ENCODE peak calls at places on chromosomes 1 and 21, in ten cellular contexts. One of them, this sample, is unnamed.

GRCh38 chr1:33347650-33347992 is 26.7 kb upstream of the A3GALT2 start:
- DNase-seq in suprapubic skin: no peak
- DNase-seq in Peyer's patch: peak; percentile 61
- DNase-seq in ovary: peak; percentile 63
- DNase-seq in breast epithelium: no peak
- DNase-seq in heart left ventricle: no peak
- DNase-seq in IMR-90: peak; percentile 27
- DNase-seq in sigmoid colon: peak; percentile 85
- DNase-seq in A549: peak; percentile 28
- DNase-seq in adrenal gland: peak; percentile 40
- DNase-seq in this sample: no peak

GRCh38 chr21:14358775-14359174 is 24.2 kb downstream of the HSPA13 start:
- DNase-seq in adrenal gland: no peak
- DNase-seq in heart left ventricle: no peak
- DNase-seq in Peyer's patch: no peak
- DNase-seq in IMR-90: no peak
- DNase-seq in suprapubic skin: no peak
- DNase-seq in breast epithelium: no peak
- DNase-seq in A549: no peak
- DNase-seq in sigmoid colon: no peak
- DNase-seq in ovary: no peak
- DNase-seq in this sample: no peak

GRCh38 chr1:172394167-172394751 is 26.2 kb upstream of the C1orf105 start:
- DNase-seq in A549: peak; percentile 34
- DNase-seq in suprapubic skin: no peak
- DNase-seq in sigmoid colon: peak; percentile 67
- DNase-seq in ovary: no peak
- DNase-seq in adrenal gland: peak; percentile 44
- DNase-seq in IMR-90: peak; percentile 22
- DNase-seq in Peyer's patch: peak; percentile 85
- DNase-seq in breast epithelium: no peak
- DNase-seq in heart left ventricle: no peak
- DNase-seq in this sample: no peak

GRCh38 chr1:76262591-76262990 is 188.0 kb downstream of the ST6GALNAC3 start:
- DNase-seq in adrenal gland: no peak
- DNase-seq in breast epithelium: no peak
- DNase-seq in suprapubic skin: no peak
- DNase-seq in heart left ventricle: no peak
- DNase-seq in A549: no peak
- DNase-seq in IMR-90: no peak
- DNase-seq in sigmoid colon: no peak
- DNase-seq in ovary: no peak
- DNase-seq in Peyer's patch: no peak
- DNase-seq in this sample: no peak

GRCh38 chr1:17090844-17091243 is 28.4 kb downstream of the PADI2 start:
- DNase-seq in adrenal gland: no peak
- DNase-seq in suprapubic skin: no peak
- DNase-seq in sigmoid colon: no peak
- DNase-seq in heart left ventricle: no peak
- DNase-seq in A549: no peak
- DNase-seq in IMR-90: no peak
- DNase-seq in Peyer's patch: no peak
- DNase-seq in breast epithelium: no peak
- DNase-seq in ovary: no peak
- DNase-seq in this sample: no peak

GRCh38 chr1:219163401-219163954 is 10.2 kb upstream of the LYPLAL1 start:
- DNase-seq in IMR-90: no peak
- DNase-seq in adrenal gland: no peak
- DNase-seq in sigmoid colon: no peak
- DNase-seq in A549: no peak
- DNase-seq in ovary: no peak
- DNase-seq in Peyer's patch: no peak
- DNase-seq in suprapubic skin: no peak
- DNase-seq in breast epithelium: no peak
- DNase-seq in heart left ventricle: no peak
- DNase-seq in this sample: no peak

GRCh38 chr1:154851392-154852177 is 18.5 kb downstream of the KCNN3 start:
- DNase-seq in adrenal gland: no peak
- DNase-seq in Peyer's patch: no peak
- DNase-seq in sigmoid colon: peak; percentile 87
- DNase-seq in suprapubic skin: no peak
- DNase-seq in ovary: no peak
- DNase-seq in A549: no peak
- DNase-seq in heart left ventricle: no peak
- DNase-seq in breast epithelium: no peak
- DNase-seq in IMR-90: no peak
- DNase-seq in this sample: no peak

GRCh38 chr1:101260531-101260930 is 23.7 kb downstream of the S1PR1 start:
- DNase-seq in IMR-90: peak; percentile 8
- DNase-seq in breast epithelium: no peak
- DNase-seq in adrenal gland: no peak
- DNase-seq in Peyer's patch: no peak
- DNase-seq in A549: no peak
- DNase-seq in heart left ventricle: no peak
- DNase-seq in sigmoid colon: no peak
- DNase-seq in suprapubic skin: no peak
- DNase-seq in ovary: no peak
- DNase-seq in this sample: no peak

GRCh38 chr1:34779962-34780361 is 1.1 kb upstream of the GJB3 start:
- DNase-seq in suprapubic skin: peak; percentile 55
- DNase-seq in breast epithelium: no peak
- DNase-seq in A549: no peak
- DNase-seq in sigmoid colon: peak; percentile 12
- DNase-seq in IMR-90: no peak
- DNase-seq in ovary: no peak
- DNase-seq in heart left ventricle: no peak
- DNase-seq in Peyer's patch: no peak
- DNase-seq in adrenal gland: no peak
- DNase-seq in this sample: no peak

GRCh38 chr1:175628548-175629317 is 114.7 kb downstream of the TNR start:
- DNase-seq in sigmoid colon: no peak
- DNase-seq in suprapubic skin: no peak
- DNase-seq in A549: no peak
- DNase-seq in Peyer's patch: peak; percentile 50
- DNase-seq in heart left ventricle: peak; percentile 75
- DNase-seq in IMR-90: no peak
- DNase-seq in ovary: no peak
- DNase-seq in adrenal gland: peak; percentile 13
- DNase-seq in breast epithelium: no peak
- DNase-seq in this sample: peak; percentile 6

GRCh38 chr1:153422450-153423068 is 6.2 kb downstream of the S100A7A start:
- DNase-seq in heart left ventricle: peak; percentile 76
- DNase-seq in sigmoid colon: no peak
- DNase-seq in ovary: peak; percentile 48
- DNase-seq in adrenal gland: peak; percentile 80
- DNase-seq in IMR-90: peak; percentile 64
- DNase-seq in A549: peak; percentile 48
- DNase-seq in breast epithelium: no peak
- DNase-seq in suprapubic skin: no peak
- DNase-seq in Peyer's patch: peak; percentile 81
- DNase-seq in this sample: peak; percentile 23

GRCh38 chr1:13513885-13514546 is at the start of gene LRRC38:
- DNase-seq in sigmoid colon: no peak
- DNase-seq in breast epithelium: no peak
- DNase-seq in heart left ventricle: peak; percentile 60
- DNase-seq in A549: no peak
- DNase-seq in ovary: no peak
- DNase-seq in suprapubic skin: no peak
- DNase-seq in IMR-90: no peak
- DNase-seq in adrenal gland: peak; percentile 61
- DNase-seq in Peyer's patch: no peak
- DNase-seq in this sample: peak; percentile 87
- TF ChIP-seq CTCF in sigmoid colon: no peak
- TF ChIP-seq CTCF in breast epithelium: no peak
- TF ChIP-seq CTCF in heart left ventricle: peak; percentile 24
- TF ChIP-seq CTCF in A549: no peak
- TF ChIP-seq CTCF in ovary: no peak
- TF ChIP-seq CTCF in suprapubic skin: no peak
- TF ChIP-seq CTCF in IMR-90: no peak
- TF ChIP-seq CTCF in adrenal gland: no peak
- TF ChIP-seq CTCF in Peyer's patch: no peak
- TF ChIP-seq CTCF in this sample: no peak

DNA sequence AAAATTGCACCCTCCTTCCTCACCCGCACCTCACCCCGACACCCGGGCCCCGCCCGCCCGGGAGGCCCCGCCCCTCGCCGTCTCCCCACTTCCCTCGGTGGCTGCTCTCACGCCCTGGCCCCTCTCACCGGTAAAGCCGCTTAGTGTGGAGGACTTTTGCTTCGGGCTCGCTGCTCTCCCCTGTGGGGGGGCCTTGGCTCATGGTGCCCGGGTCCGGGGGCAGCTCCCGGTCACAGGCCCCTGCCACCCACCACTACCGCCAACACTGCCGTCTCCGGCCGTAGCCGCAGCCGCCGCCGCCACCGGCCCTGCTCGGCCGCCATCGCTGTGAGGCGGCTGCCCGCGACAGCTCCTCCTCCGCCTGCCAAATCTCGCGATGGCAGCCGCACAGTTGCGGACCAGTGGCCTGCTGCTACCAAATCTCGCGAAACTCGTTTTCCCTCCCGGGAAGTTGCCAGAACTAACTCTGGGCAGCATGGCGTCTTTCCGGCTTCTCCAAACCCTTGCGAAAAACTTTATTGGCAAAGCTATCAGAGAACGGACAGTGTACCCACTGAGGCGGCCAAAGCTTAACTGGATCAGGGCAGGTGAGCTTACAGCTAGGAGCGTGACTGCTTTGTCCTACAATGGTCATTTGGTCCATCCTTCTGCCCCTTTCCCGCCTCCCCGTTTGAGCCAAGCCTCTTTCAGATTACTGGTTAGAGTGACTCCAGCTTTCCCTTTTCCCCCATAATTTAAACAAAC is at the start of gene SMG5:
- DNase-seq in breast epithelium: peak; percentile 96
- DNase-seq in IMR-90: peak; percentile 99
- DNase-seq in heart left ventricle: peak; percentile 98
- DNase-seq in A549: peak; percentile 98
- DNase-seq in adrenal gland: peak; percentile 98
- DNase-seq in suprapubic skin: peak; percentile 97
- DNase-seq in sigmoid colon: peak; percentile 99
- DNase-seq in ovary: peak; percentile 98
- DNase-seq in Peyer's patch: peak; percentile 98
- DNase-seq in this sample: peak; percentile 97
- TF ChIP-seq POLR2A in breast epithelium: peak; percentile 83
- TF ChIP-seq POLR2A in IMR-90: peak; percentile 97
- TF ChIP-seq POLR2A in heart left ventricle: peak; percentile 59
- TF ChIP-seq POLR2A in A549: peak; percentile 93
- TF ChIP-seq POLR2A in adrenal gland: peak; percentile 88
- TF ChIP-seq POLR2A in suprapubic skin: peak; percentile 79
- TF ChIP-seq POLR2A in sigmoid colon: peak; percentile 61
- TF ChIP-seq POLR2A in ovary: peak; percentile 68
- TF ChIP-seq POLR2A in Peyer's patch: peak; percentile 91
- TF ChIP-seq POLR2A in this sample: peak; percentile 95

GRCh38 chr1:243244420-243244819 is 10.7 kb downstream of the CEP170 start:
- DNase-seq in heart left ventricle: no peak
- DNase-seq in suprapubic skin: no peak
- DNase-seq in ovary: no peak
- DNase-seq in Peyer's patch: no peak
- DNase-seq in IMR-90: no peak
- DNase-seq in adrenal gland: no peak
- DNase-seq in sigmoid colon: no peak
- DNase-seq in A549: no peak
- DNase-seq in breast epithelium: no peak
- DNase-seq in this sample: no peak

GRCh38 chr1:243250102-243250501 is 5.0 kb downstream of the CEP170 start:
- DNase-seq in heart left ventricle: no peak
- DNase-seq in A549: no peak
- DNase-seq in IMR-90: no peak
- DNase-seq in Peyer's patch: no peak
- DNase-seq in suprapubic skin: no peak
- DNase-seq in breast epithelium: no peak
- DNase-seq in ovary: no peak
- DNase-seq in sigmoid colon: no peak
- DNase-seq in adrenal gland: no peak
- DNase-seq in this sample: no peak

GRCh38 chr1:243249214-243249613 is 5.9 kb downstream of the CEP170 start:
- DNase-seq in A549: no peak
- DNase-seq in sigmoid colon: no peak
- DNase-seq in suprapubic skin: no peak
- DNase-seq in IMR-90: no peak
- DNase-seq in ovary: no peak
- DNase-seq in Peyer's patch: no peak
- DNase-seq in adrenal gland: no peak
- DNase-seq in heart left ventricle: no peak
- DNase-seq in breast epithelium: no peak
- DNase-seq in this sample: no peak

GRCh38 chr1:243247901-243248300 is 7.2 kb downstream of the CEP170 start:
- DNase-seq in adrenal gland: no peak
- DNase-seq in A549: no peak
- DNase-seq in IMR-90: no peak
- DNase-seq in Peyer's patch: no peak
- DNase-seq in ovary: no peak
- DNase-seq in suprapubic skin: no peak
- DNase-seq in breast epithelium: no peak
- DNase-seq in sigmoid colon: no peak
- DNase-seq in heart left ventricle: no peak
- DNase-seq in this sample: no peak

GRCh38 chr1:243246916-243247315 is 8.2 kb downstream of the CEP170 start:
- DNase-seq in Peyer's patch: no peak
- DNase-seq in IMR-90: peak; percentile 65
- DNase-seq in sigmoid colon: no peak
- DNase-seq in breast epithelium: no peak
- DNase-seq in heart left ventricle: no peak
- DNase-seq in adrenal gland: peak; percentile 21
- DNase-seq in suprapubic skin: no peak
- DNase-seq in ovary: no peak
- DNase-seq in A549: no peak
- DNase-seq in this sample: no peak
- H3K9me3 ChIP-seq in Peyer's patch: no peaks in the 10 kb centered on the region
- H3K9me3 ChIP-seq in IMR-90: no peaks in the 10 kb centered on the region
- H3K9me3 ChIP-seq in sigmoid colon: no peaks in the 10 kb centered on the region
- H3K9me3 ChIP-seq in breast epithelium: no peaks in the 10 kb centered on the region
- H3K9me3 ChIP-seq in heart left ventricle: no peaks in the 10 kb centered on the region
- H3K9me3 ChIP-seq in adrenal gland: no peaks in the 10 kb centered on the region
- H3K9me3 ChIP-seq in suprapubic skin: no peaks in the 10 kb centered on the region
- H3K9me3 ChIP-seq in ovary: no peaks in the 10 kb centered on the region
- H3K9me3 ChIP-seq in A549: no peaks in the 10 kb centered on the region
- H3K9me3 ChIP-seq in this sample: no peaks in the 10 kb centered on the region

DNA sequence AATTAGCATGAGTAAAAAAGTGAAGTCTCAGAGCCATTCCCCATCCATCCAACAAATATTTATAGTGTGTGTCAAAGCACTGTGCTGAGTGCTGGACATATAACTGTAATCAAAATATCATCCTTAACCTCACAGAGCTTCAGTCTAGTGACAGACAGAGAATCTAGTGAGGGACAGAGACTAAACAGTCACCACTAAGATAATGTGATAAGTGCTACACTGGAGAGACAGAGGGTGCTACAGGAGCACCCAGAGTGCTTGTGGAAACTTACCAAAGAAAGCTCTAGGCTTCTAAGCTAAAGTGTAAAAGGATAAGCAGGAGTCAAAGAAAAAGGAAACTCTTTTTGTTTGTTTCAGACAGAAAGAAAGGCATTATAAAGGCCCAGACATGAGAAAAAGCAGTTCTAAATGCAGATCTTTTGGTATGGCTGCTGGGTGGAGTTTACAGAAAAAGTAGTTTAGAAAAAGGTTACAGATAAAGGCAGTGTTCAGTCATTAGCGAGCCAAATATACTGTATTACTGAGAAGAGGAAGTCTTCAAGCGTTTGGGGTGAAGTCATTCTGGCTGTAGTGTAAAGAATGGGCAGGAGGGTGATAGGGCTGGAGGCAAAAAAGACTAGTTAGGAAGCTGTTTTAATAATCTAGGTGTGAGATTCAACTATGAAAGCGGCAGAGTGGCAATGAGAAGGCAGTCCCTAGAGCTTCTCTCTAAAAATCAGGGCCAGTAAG is 83.8 kb downstream of the SCMH1 start:
- DNase-seq in IMR-90: no peak
- DNase-seq in ovary: no peak
- DNase-seq in breast epithelium: no peak
- DNase-seq in sigmoid colon: no peak
- DNase-seq in Peyer's patch: no peak
- DNase-seq in adrenal gland: no peak
- DNase-seq in A549: no peak
- DNase-seq in heart left ventricle: no peak
- DNase-seq in suprapubic skin: no peak
- DNase-seq in this sample: no peak
- TF ChIP-seq CTCF in IMR-90: no peak
- TF ChIP-seq CTCF in ovary: no peak
- TF ChIP-seq CTCF in breast epithelium: no peak
- TF ChIP-seq CTCF in sigmoid colon: no peak
- TF ChIP-seq CTCF in Peyer's patch: no peak
- TF ChIP-seq CTCF in adrenal gland: no peak
- TF ChIP-seq CTCF in A549: no peak
- TF ChIP-seq CTCF in heart left ventricle: no peak
- TF ChIP-seq CTCF in suprapubic skin: no peak
- TF ChIP-seq CTCF in this sample: no peak

This sample was measured in gastrocnemius medialis.